ENCODE peak calls at places on chromosomes 13 and 19, in eight cellular contexts. D, L, C, N, Y, W, T and F are unnamed samples.

GRCh38 chr19:13103961-13104847 is 1.5 kb upstream of the LYL1 start:
- DNase-seq in D (no peak), L (peak; percentile 98), C (no peak), N (peak; percentile 82), Y (peak; percentile 40), W (no peak), T (peak; percentile 60), F (no peak)

GRCh38 chr19:4910594-4911273 is 1.4 kb downstream of the UHRF1 start:
- DNase-seq in D (peak; percentile 25), L (no peak), C (no peak), N (peak; percentile 82), Y (no peak), W (no peak), T (no peak), F (peak; percentile 70)

GRCh38 chr13:114132419-114133121 is at the start of gene RASA3:
- DNase-seq in D (peak; percentile 76), L (peak; percentile 94), C (no peak), N (peak; percentile 94), Y (peak; percentile 39), W (peak; percentile 63), T (peak; percentile 51), F (peak; percentile 81)

GRCh38 chr13:97307882-97308624 is 85.9 kb downstream of the MBNL2 start:
- DNase-seq in D (peak; percentile 59), L (no peak), C (no peak), N (no peak), Y (no peak), W (no peak), T (no peak), F (peak; percentile 82)

GRCh38 chr13:112066624-112067004 is 335 bp upstream of the SOX1 start:
- DNase-seq in D (no peak), L (peak; percentile 65), C (no peak), N (no peak), Y (peak; percentile 76), W (no peak), T (no peak), F (peak; percentile 2)

GRCh38 chr19:15449620-15450527 is at the start of gene WIZ:
- DNase-seq in D (peak; percentile 84), L (peak; percentile 94), C (no peak), N (peak; percentile 70), Y (peak; percentile 81), W (peak; percentile 35), T (peak; percentile 87), F (peak; percentile 73)

GRCh38 chr19:58520257-58520599 is 618 bp upstream of the ZBTB45 start:
- DNase-seq in D (no peak), L (no peak), C (no peak), N (no peak), Y (no peak), W (no peak), T (no peak), F (no peak)

GRCh38 chr19:679418-680286 is 3.5 kb downstream of the FSTL3 start:
- DNase-seq in D (peak; percentile 55), L (peak; percentile 90), C (no peak), N (peak; percentile 66), Y (no peak), W (peak; percentile 35), T (peak; percentile 56), F (peak; percentile 72)

GRCh38 chr13:80048802-80049201 is 292.1 kb downstream of the SPRY2 start:
- DNase-seq in D (peak; percentile 47), L (peak; percentile 84), C (peak; percentile 89), N (peak; percentile 98), Y (no peak), W (peak; percentile 78), T (peak; percentile 74), F (peak; percentile 95)

GRCh38 chr19:38375098-38375493 is 725 bp downstream of the PSMD8 start:
- DNase-seq in D (no peak), L (no peak), C (no peak), N (no peak), Y (no peak), W (no peak), T (no peak), F (no peak)

GRCh38 chr13:110005563-110005962 is 219.2 kb upstream of the IRS2 start:
- DNase-seq in D (no peak), L (no peak), C (no peak), N (no peak), Y (no peak), W (no peak), T (no peak), F (peak; percentile 68)

GRCh38 chr19:3520166-3521103 is 14.3 kb downstream of the FZR1 start:
- DNase-seq in D (peak; percentile 77), L (no peak), C (no peak), N (no peak), Y (no peak), W (no peak), T (no peak), F (no peak)

GRCh38 chr13:47087841-47088240 is 191.0 kb upstream of the HTR2A start:
- DNase-seq in D (no peak), L (no peak), C (peak; percentile 30), N (peak; percentile 2), Y (no peak), W (no peak), T (no peak), F (peak; percentile 73)

GRCh38 chr19:18700501-18701249 is 17.2 kb downstream of the CRTC1 start:
- DNase-seq in D (no peak), L (peak; percentile 93), C (no peak), N (no peak), Y (peak; percentile 64), W (no peak), T (peak; percentile 81), F (peak; percentile 54)

GRCh38 chr13:70723732-70724131 is 615.5 kb upstream of the KLHL1 start:
- DNase-seq in D (no peak), L (no peak), C (no peak), N (no peak), Y (no peak), W (no peak), T (no peak), F (no peak)

GRCh38 chr19:3360494-3361383 is 5.6 kb upstream of the NFIC start:
- DNase-seq in D (no peak), L (peak; percentile 93), C (no peak), N (peak; percentile 82), Y (peak; percentile 57), W (no peak), T (no peak), F (no peak)

GRCh38 chr13:50080158-50080855 is 65.1 kb downstream of the KCNRG start:
- DNase-seq in D (peak; percentile 12), L (no peak), C (no peak), N (peak; percentile 73), Y (peak; percentile 21), W (no peak), T (no peak), F (peak; percentile 46)

GRCh38 chr13:99421758-99422555 is 79.3 kb upstream of the TM9SF2 start:
- DNase-seq in D (no peak), L (no peak), C (no peak), N (peak; percentile 36), Y (no peak), W (no peak), T (no peak), F (no peak)

GRCh38 chr19:41893899-41894298 is 10.9 kb downstream of the ARHGEF1 start:
- DNase-seq in D (no peak), L (no peak), C (no peak), N (peak; percentile 40), Y (no peak), W (no peak), T (no peak), F (no peak)

GRCh38 chr13:25761041-25761440 is 290.8 kb downstream of the SHISA2 start:
- DNase-seq in D (no peak), L (no peak), C (no peak), N (no peak), Y (no peak), W (no peak), T (no peak), F (no peak)
- TF ChIP-seq CTCF in D (no peak), L (no peak), C (no peak), N (no peak), Y (no peak), W (no peak), T (no peak), F (no peak)

DNA sequence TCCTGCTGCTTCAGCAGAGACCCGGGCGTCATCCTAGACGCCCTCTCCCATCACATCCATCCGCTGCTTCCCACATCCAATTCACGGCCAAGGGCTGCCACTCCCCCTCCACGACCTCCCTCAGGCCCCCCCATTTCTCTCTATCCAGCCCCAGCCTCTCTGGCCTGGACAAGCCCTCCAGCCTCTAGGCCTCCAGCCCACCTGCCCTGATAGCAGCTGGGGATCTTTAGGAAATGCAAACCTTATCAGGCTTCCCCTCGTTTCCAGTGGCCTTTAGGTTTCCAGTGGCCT is 51.6 kb downstream of the PEPD start:
- DNase-seq in D (no peak), L (no peak), C (no peak), N (no peak), Y (no peak), W (no peak), T (no peak), F (no peak)
- TF ChIP-seq CTCF in D (no peak), L (no peak), C (no peak), N (no peak), Y (no peak), W (no peak), T (no peak), F (no peak)

DNA sequence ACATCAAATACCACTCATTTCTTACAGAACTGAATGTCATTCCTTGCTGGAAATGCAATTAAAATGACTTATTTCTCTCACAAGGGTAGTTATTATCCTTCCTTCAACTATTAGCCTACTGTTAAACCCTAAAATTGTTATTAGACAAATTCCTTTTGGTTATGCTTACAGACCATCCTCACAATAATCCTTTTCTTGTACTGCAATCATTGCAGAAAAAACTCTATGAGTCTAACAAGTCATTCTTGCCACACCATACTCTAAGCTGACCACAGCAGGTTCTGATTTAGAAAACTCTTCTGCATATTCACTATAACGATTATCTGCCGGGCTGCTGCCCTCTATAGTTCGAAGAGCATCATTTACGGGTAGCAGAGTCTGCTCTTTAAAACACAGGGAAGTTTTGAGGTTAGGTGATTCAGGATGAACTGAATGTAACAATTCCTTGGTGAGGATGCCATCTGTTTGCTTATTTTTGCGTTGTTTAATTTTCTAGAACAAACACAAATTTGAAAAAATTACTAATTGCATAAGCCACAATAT is 38.2 kb downstream of the MTMR6 start:
- DNase-seq in D (no peak), L (no peak), C (peak; percentile 17), N (peak; percentile 66), Y (no peak), W (peak; percentile 39), T (no peak), F (peak; percentile 73)
- TF ChIP-seq CTCF in D (no peak), L (no peak), C (peak; percentile 59), N (peak; percentile 51), Y (no peak), W (peak; percentile 59), T (no peak), F (peak; percentile 58)

GRCh38 chr19:40235238-40236025 is 8.9 kb upstream of the CCNP start:
- DNase-seq in D (no peak), L (no peak), C (no peak), N (no peak), Y (no peak), W (no peak), T (no peak), F (no peak)
- TF ChIP-seq CTCF in D (no peak), L (no peak), C (peak; percentile 13), N (peak; percentile 20), Y (no peak), W (peak; percentile 10), T (no peak), F (no peak)

GRCh38 chr13:85864963-85865530 is 65.8 kb upstream of the SLITRK6 start:
- DNase-seq in D (no peak), L (no peak), C (no peak), N (peak; percentile 36), Y (no peak), W (no peak), T (no peak), F (no peak)
- TF ChIP-seq CTCF in D (peak; percentile 58), L (no peak), C (peak; percentile 17), N (peak; percentile 50), Y (no peak), W (peak; percentile 5), T (no peak), F (no peak)

GRCh38 chr19:2291185-2291751 is 9.3 kb upstream of the PEAK3 start:
- DNase-seq in D (no peak), L (peak; percentile 85), C (no peak), N (no peak), Y (no peak), W (no peak), T (no peak), F (no peak)
- TF ChIP-seq CTCF in D (no peak), L (no peak), C (no peak), N (no peak), Y (no peak), W (no peak), T (no peak), F (no peak)